ENCODE peak calls at places on chromosomes 12 and 14, in eight cellular contexts. L is NCI-H774, B is HTR-8/SVneo, P is hypothalamus, M is AG10803, I is GOT3, X is colonic mucosa, Y is mesothelial cell of epicardium. O is an unnamed sample.

GRCh38 chr12:87603727-87604126 is 425.5 kb downstream of the C12orf50 start:
- DNase-seq in M (no peak), Y (no peak), X (no peak), P (no peak), B (no peak), L (no peak), I (no peak), O (no peak)

GRCh38 chr14:74141703-74142102 is 56.9 kb downstream of the LIN52 start:
- DNase-seq in I (no peak), L (no peak), B (no peak), X (no peak), M (peak), Y (no peak), P (no peak), O (no peak)

GRCh38 chr12:40152783-40153383 is 47.0 kb upstream of the SLC2A13 start:
- DNase-seq in B (no peak), L (peak), M (peak), P (peak), I (no peak), Y (no peak), X (peak), O (peak)

GRCh38 chr12:49489154-49489553 is 49.7 kb upstream of the KCNH3 start:
- DNase-seq in M (no peak), P (no peak), X (no peak), Y (no peak), I (no peak), L (no peak), B (no peak), O (no peak)

GRCh38 chr12:86735851-86736250 is 479.7 kb upstream of the MGAT4C start:
- DNase-seq in Y (no peak), M (no peak), I (no peak), B (no peak), P (no peak), L (no peak), X (no peak), O (no peak)

GRCh38 chr12:91778938-91779400 is 366.7 kb downstream of the BTG1 start:
- DNase-seq in X (peak), B (peak), L (no peak), M (peak), I (no peak), Y (no peak), P (no peak), O (peak)

GRCh38 chr12:54052745-54053624 is 650 bp upstream of the HOXC4 start:
- DNase-seq in B (no peak), P (peak), L (no peak), Y (no peak), I (no peak), X (no peak), M (peak), O (no peak)

GRCh38 chr12:9944404-9944803 is 12.2 kb upstream of the CLEC2A start:
- DNase-seq in M (no peak), B (no peak), X (no peak), I (no peak), L (no peak), P (no peak), Y (no peak), O (no peak)

GRCh38 chr12:69738351-69739286 is at the start of gene RAB3IP:
- DNase-seq in Y (peak), P (peak), I (peak), X (peak), M (peak), B (peak), L (peak), O (peak)

GRCh38 chr12:24728366-24728765 is 220.5 kb downstream of the BCAT1 start:
- DNase-seq in I (no peak), P (no peak), Y (no peak), L (no peak), M (peak), X (no peak), B (no peak), O (no peak)

GRCh38 chr14:55582741-55583140 is 2.7 kb downstream of the KTN1 start:
- DNase-seq in X (no peak), I (no peak), P (no peak), L (no peak), M (no peak), Y (no peak), B (no peak), O (no peak)

GRCh38 chr14:22824711-22825359 is 4.9 kb upstream of the MRPL52 start:
- DNase-seq in I (no peak), Y (no peak), X (no peak), L (no peak), B (peak), P (no peak), M (peak), O (no peak)

GRCh38 chr12:4440187-4440941 is 5.3 kb downstream of the FGF6 start:
- DNase-seq in X (peak), I (no peak), B (no peak), Y (no peak), L (no peak), M (no peak), P (no peak), O (no peak)

GRCh38 chr12:63179224-63179623 is 28.2 kb upstream of the AVPR1A start:
- DNase-seq in B (no peak), P (no peak), X (no peak), M (no peak), I (no peak), Y (no peak), L (no peak), O (no peak)

GRCh38 chr12:50221228-50222008 is 54.2 kb upstream of the CERS5 start:
- DNase-seq in I (no peak), X (no peak), B (no peak), P (no peak), Y (no peak), M (peak), L (no peak), O (no peak)

GRCh38 chr14:40188006-40188405 is 755.8 kb upstream of the FBXO33 start:
- DNase-seq in P (no peak), X (no peak), M (no peak), B (no peak), Y (no peak), L (no peak), I (no peak), O (no peak)

GRCh38 chr12:14275886-14276285 is 89.6 kb upstream of the ATF7IP start:
- DNase-seq in B (no peak), I (no peak), X (no peak), L (no peak), Y (no peak), P (no peak), M (no peak), O (no peak)

GRCh38 chr12:50185975-50186663 is 18.9 kb upstream of the CERS5 start:
- DNase-seq in M (peak), B (no peak), Y (no peak), X (no peak), L (no peak), P (no peak), I (no peak), O (no peak)

GRCh38 chr14:55706893-55707292 is 126.9 kb downstream of the KTN1 start:
- DNase-seq in Y (no peak), L (no peak), I (no peak), X (no peak), B (no peak), M (no peak), P (no peak), O (no peak)

GRCh38 chr12:52646613-52647012 is 5.4 kb downstream of the KRT2 start:
- DNase-seq in L (no peak), P (no peak), I (no peak), X (peak), M (no peak), Y (no peak), B (no peak), O (no peak)

GRCh38 chr12:53575502-53576264 is 50.5 kb downstream of the ATF7 start:
- DNase-seq in M (peak), B (peak), L (no peak), Y (no peak), P (no peak), I (no peak), X (peak), O (no peak)

GRCh38 chr12:24109381-24110039 is 160.0 kb upstream of the SOX5 start:
- DNase-seq in Y (no peak), P (no peak), B (no peak), L (peak), M (no peak), I (no peak), X (no peak), O (no peak)

GRCh38 chr12:113314121-113314529 is 20.8 kb downstream of the SLC8B1 start:
- DNase-seq in B (no peak), L (no peak), X (no peak), I (no peak), M (no peak), P (no peak), Y (no peak), O (no peak)

GRCh38 chr12:8796831-8797626 is 25.4 kb upstream of the A2ML1 start:
- DNase-seq in X (no peak), P (no peak), B (no peak), M (no peak), Y (no peak), I (no peak), L (no peak), O (no peak)

GRCh38 chr14:58749066-58749669 is 111.4 kb downstream of the DACT1 start:
- DNase-seq in Y (no peak), I (peak), M (peak), X (peak), P (no peak), B (peak), L (no peak), O (no peak)

GRCh38 chr14:33317675-33318074 is 379.0 kb downstream of the NPAS3 start:
- DNase-seq in B (no peak), I (no peak), Y (no peak), M (no peak), L (no peak), P (no peak), X (no peak), O (no peak)

GRCh38 chr12:11446372-11446771 is 51.0 kb upstream of the PRB2 start:
- DNase-seq in X (no peak), B (no peak), I (no peak), P (no peak), Y (no peak), L (no peak), M (peak), O (no peak)

GRCh38 chr14:24275524-24276139 is 4.2 kb upstream of the RABGGTA start:
- DNase-seq in P (no peak), X (no peak), M (no peak), I (no peak), B (no peak), Y (no peak), L (no peak), O (no peak)

GRCh38 chr12:5887758-5888157 is 57.3 kb downstream of the ANO2 start:
- DNase-seq in X (no peak), M (no peak), Y (no peak), P (no peak), B (no peak), I (no peak), L (no peak), O (no peak)

GRCh38 chr14:72946491-72946890 is 20.2 kb downstream of the DCAF4 start:
- DNase-seq in I (no peak), B (no peak), P (no peak), Y (no peak), L (no peak), X (no peak), M (no peak), O (no peak)